ENCODE peak calls at places on chromosomes 2 and 18, in ten cellular contexts. F is heart right ventricle; D is tibial nerve; T is cardiac muscle cell; H is thoracic aorta; Y is effector memory CD4-positive, alpha-beta T cell; P is IMR-90; V is CD8-positive, alpha-beta memory T cell; A is GM23248; K is spleen. G is an unnamed sample. For H3K36me3 and H3K27me3, the result is how much of the 10 kb centered on the place peaks cover.

GRCh38 chr18:77071711-77072292 is 60.8 kb downstream of the MBP start:
- DNase-seq in V (peak), P (peak), D (no peak), H (peak), F (no peak), K (no peak), A (peak), Y (peak), T (peak), G (no peak)

GRCh38 chr2:67858886-67859285 is 203.9 kb downstream of the C1D start:
- DNase-seq in D (no peak), A (no peak), P (no peak), F (no peak), V (no peak), K (no peak), T (no peak), H (no peak), Y (no peak), G (no peak)

GRCh38 chr2:203718087-203718486 is 11.6 kb downstream of the CD28 start:
- DNase-seq in P (peak), F (peak), H (no peak), T (peak), K (no peak), D (no peak), V (peak), Y (peak), A (peak), G (no peak)

GRCh38 chr2:105766300-105766866 is 21.7 kb downstream of the NCK2 start:
- DNase-seq in F (no peak), D (no peak), T (no peak), V (no peak), Y (no peak), H (no peak), P (no peak), K (no peak), A (no peak), G (no peak)

GRCh38 chr2:6657131-6657530 is 208.6 kb downstream of the CMPK2 start:
- DNase-seq in D (no peak), T (no peak), F (no peak), Y (no peak), V (no peak), P (no peak), H (no peak), K (no peak), A (no peak), G (no peak)

GRCh38 chr2:207311316-207312005 is 145.7 kb upstream of the KLF7 start:
- DNase-seq in V (no peak), P (peak), K (no peak), D (no peak), A (peak), T (peak), F (peak), H (no peak), Y (no peak), G (peak)

GRCh38 chr2:188596054-188596453 is 304.4 kb downstream of the GULP1 start:
- DNase-seq in A (no peak), T (no peak), Y (no peak), H (no peak), K (no peak), P (peak), D (no peak), F (no peak), V (no peak), G (no peak)

GRCh38 chr2:177396630-177397460 is 4.3 kb downstream of the AGPS start:
- DNase-seq in A (peak), H (no peak), F (no peak), T (peak), Y (no peak), P (peak), V (no peak), D (no peak), K (no peak), G (no peak)

GRCh38 chr2:101277111-101277510 is 24.4 kb downstream of the CNOT11 start:
- DNase-seq in V (no peak), A (peak), P (peak), D (no peak), F (no peak), Y (no peak), K (no peak), T (peak), H (no peak), G (peak)

GRCh38 chr2:74333175-74333574 is 10.0 kb downstream of the SLC4A5 start:
- DNase-seq in P (peak), T (peak), Y (no peak), K (no peak), V (no peak), H (no peak), A (peak), F (peak), D (no peak), G (no peak)

GRCh38 chr2:20179755-20180594 is 45.0 kb downstream of the SDC1 start:
- DNase-seq in P (no peak), Y (no peak), V (peak), T (no peak), A (no peak), F (no peak), D (no peak), K (peak), H (no peak), G (peak)

GRCh38 chr2:202099515-202099914 is 26.5 kb downstream of the KIAA2012 start:
- DNase-seq in F (no peak), H (no peak), V (no peak), A (no peak), K (no peak), D (no peak), T (no peak), P (no peak), Y (no peak), G (no peak)

GRCh38 chr2:47119001-47119400 is 36.1 kb downstream of the STPG4 start:
- DNase-seq in P (peak), H (no peak), F (no peak), D (no peak), V (no peak), K (no peak), T (peak), Y (no peak), A (peak), G (no peak)

GRCh38 chr2:134657650-134658250 is 61.0 kb downstream of the TMEM163 start:
- DNase-seq in F (no peak), D (no peak), A (peak), K (no peak), Y (no peak), V (peak), H (no peak), P (no peak), T (no peak), G (no peak)

GRCh38 chr2:64338910-64339500 is 115.0 kb upstream of the LGALSL start:
- DNase-seq in K (no peak), V (no peak), Y (no peak), D (no peak), P (no peak), T (no peak), F (no peak), A (no peak), H (no peak), G (no peak)

GRCh38 chr18:32847719-32848118 is 74.9 kb upstream of the KLHL14 start:
- DNase-seq in Y (no peak), K (no peak), D (no peak), H (no peak), A (no peak), V (no peak), P (no peak), T (no peak), F (no peak), G (no peak)

GRCh38 chr18:38611036-38611964 is 1045.7 kb upstream of the CELF4 start:
- DNase-seq in Y (no peak), H (no peak), F (peak), A (no peak), P (no peak), T (no peak), K (no peak), D (no peak), V (no peak), G (no peak)

GRCh38 chr2:231000211-231000904 is 4.4 kb downstream of the SPATA3 start:
- DNase-seq in H (no peak), P (no peak), K (no peak), Y (no peak), F (no peak), V (no peak), A (peak), T (no peak), D (no peak), G (no peak)

GRCh38 chr2:170571612-170572011 is 143.5 kb upstream of the SP5 start:
- DNase-seq in Y (no peak), A (peak), H (no peak), T (no peak), K (no peak), P (no peak), F (no peak), D (no peak), V (no peak), G (no peak)

GRCh38 chr2:197073701-197074433 is 147.4 kb upstream of the PGAP1 start:
- DNase-seq in V (no peak), Y (no peak), D (peak), T (peak), A (peak), P (no peak), K (no peak), F (peak), H (no peak), G (no peak)

GRCh38 chr18:3499498-3499897 is 49.5 kb downstream of the TGIF1 start:
- DNase-seq in T (peak), H (no peak), Y (no peak), F (no peak), K (no peak), V (no peak), D (no peak), P (no peak), A (no peak), G (no peak)

GRCh38 chr2:162824319-162824718 is 14.2 kb downstream of the KCNH7 start:
- DNase-seq in D (no peak), H (no peak), Y (no peak), K (no peak), F (no peak), T (no peak), A (no peak), V (no peak), P (no peak), G (no peak)

GRCh38 chr2:19819097-19820065 is 82.4 kb downstream of the TTC32 start:
- DNase-seq in V (no peak), K (no peak), P (peak), H (no peak), F (no peak), T (peak), A (peak), D (no peak), Y (no peak), G (peak)

GRCh38 chr18:2963048-2963447 is 49.9 kb downstream of the LPIN2 start:
- DNase-seq in Y (peak), T (no peak), H (no peak), F (no peak), P (no peak), V (peak), D (no peak), K (no peak), A (no peak), G (no peak)

GRCh38 chr2:17849260-17849659 is 29.2 kb upstream of the KCNS3 start:
- DNase-seq in V (no peak), Y (no peak), K (no peak), H (no peak), A (no peak), D (no peak), F (no peak), T (no peak), P (no peak), G (no peak)

GRCh38 chr2:47227532-47228166 is 72.5 kb upstream of the STPG4 start:
- DNase-seq in Y (no peak), T (no peak), H (no peak), V (no peak), F (no peak), D (no peak), P (no peak), A (no peak), K (no peak), G (no peak)

GRCh38 chr18:28062446-28062845 is 114.5 kb downstream of the CDH2 start:
- DNase-seq in Y (no peak), D (no peak), F (no peak), K (no peak), P (no peak), V (no peak), T (peak), A (peak), H (no peak), G (no peak)

GRCh38 chr18:33805592-33805991 is 227.6 kb downstream of the ASXL3 start:
- DNase-seq in H (no peak), V (no peak), P (no peak), Y (no peak), A (no peak), D (no peak), T (no peak), K (no peak), F (no peak), G (no peak)

GRCh38 chr2:9373047-9373446 is 50.3 kb downstream of the ITGB1BP1 start:
- DNase-seq in T (no peak), F (no peak), D (no peak), H (no peak), K (no peak), V (no peak), P (no peak), Y (no peak), A (no peak), G (no peak)

GRCh38 chr18:13302611-13303267 is 84.2 kb downstream of the LDLRAD4 start:
- DNase-seq in P (no peak), A (no peak), D (no peak), T (no peak), V (no peak), H (no peak), K (no peak), F (peak), Y (no peak), G (no peak)

GRCh38 chr2:151207100-151207499 is 54.6 kb downstream of the RBM43 start:
- DNase-seq in K (no peak), F (no peak), V (no peak), D (no peak), H (no peak), P (no peak), Y (no peak), T (no peak), A (no peak), G (no peak)

GRCh38 chr18:44705075-44705474 is 24.4 kb downstream of the SETBP1 start:
- DNase-seq in D (no peak), H (no peak), A (no peak), T (no peak), Y (no peak), P (no peak), V (no peak), K (no peak), F (no peak), G (no peak)

GRCh38 chr18:44701227-44701626 is 20.5 kb downstream of the SETBP1 start:
- DNase-seq in D (no peak), Y (no peak), A (no peak), F (peak), K (no peak), H (no peak), T (no peak), P (no peak), V (no peak), G (no peak)

GRCh38 chr18:44700652-44701051 is 20.0 kb downstream of the SETBP1 start:
- DNase-seq in A (peak), H (no peak), K (peak), D (no peak), Y (no peak), V (peak), F (peak), T (peak), P (no peak), G (no peak)

GRCh38 chr18:44704137-44704791 is 23.6 kb downstream of the SETBP1 start:
- DNase-seq in V (no peak), P (no peak), T (no peak), D (no peak), K (no peak), F (no peak), Y (no peak), A (no peak), H (no peak), G (no peak)

DNA sequence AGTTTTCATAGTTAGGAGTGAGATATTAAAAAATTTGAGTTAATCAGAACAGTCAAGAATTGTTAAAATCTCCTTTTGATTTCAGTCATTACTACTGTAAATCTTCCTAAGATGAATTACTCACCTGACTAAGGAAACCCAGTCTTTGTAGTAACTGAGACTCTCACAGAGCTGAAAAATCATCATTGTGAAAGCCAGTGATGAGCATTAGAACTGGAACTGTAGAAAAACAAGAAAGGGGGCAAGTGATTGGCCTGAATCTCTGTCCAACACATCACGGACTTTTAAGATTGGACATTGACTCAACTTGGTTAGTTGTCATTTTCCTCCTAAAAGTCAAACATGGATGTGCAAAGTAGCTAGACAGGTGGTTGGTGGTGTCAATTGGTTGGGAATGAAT is 21.9 kb downstream of the SETBP1 start:
- DNase-seq in H (no peak), P (no peak), T (no peak), K (no peak), A (no peak), V (no peak), F (no peak), D (no peak), Y (no peak), G (no peak)
- H3K36me3 ChIP-seq in H (under half), P (under half), T (under half), K (under half), A (under half), V (under half), F (under half), D (under half), Y (under half), G (under half)

GRCh38 chr2:218882866-218883366 is 2.3 kb downstream of the WNT10A start:
- DNase-seq in D (no peak), P (no peak), T (no peak), A (peak), H (no peak), K (peak), Y (no peak), V (peak), F (no peak), G (no peak)
- H3K27me3 ChIP-seq in D (half or more), P (half or more), T (half or more), A (under half), H (under half), K (half or more), Y (under half), V (under half), F (half or more), G (under half)

GRCh38 chr2:39264733-39265132 is 21.0 kb upstream of the CDKL4 start:
- DNase-seq in K (no peak), T (no peak), H (no peak), D (no peak), F (no peak), V (no peak), Y (no peak), A (no peak), P (no peak), G (no peak)
- H3K4me3 ChIP-seq in K (no peak), T (no peak), H (no peak), D (no peak), F (no peak), V (no peak), Y (no peak), A (no peak), P (no peak), G (no peak)

GRCh38 chr18:59352250-59352855 is 6.7 kb downstream of the LMAN1 start:
- DNase-seq in K (no peak), T (no peak), F (no peak), A (no peak), P (no peak), H (no peak), D (no peak), Y (no peak), V (no peak), G (no peak)
- H3K36me3 ChIP-seq in K (half or more), T (half or more), F (half or more), A (half or more), P (under half), H (under half), D (half or more), Y (under half), V (under half), G (under half)

DNA sequence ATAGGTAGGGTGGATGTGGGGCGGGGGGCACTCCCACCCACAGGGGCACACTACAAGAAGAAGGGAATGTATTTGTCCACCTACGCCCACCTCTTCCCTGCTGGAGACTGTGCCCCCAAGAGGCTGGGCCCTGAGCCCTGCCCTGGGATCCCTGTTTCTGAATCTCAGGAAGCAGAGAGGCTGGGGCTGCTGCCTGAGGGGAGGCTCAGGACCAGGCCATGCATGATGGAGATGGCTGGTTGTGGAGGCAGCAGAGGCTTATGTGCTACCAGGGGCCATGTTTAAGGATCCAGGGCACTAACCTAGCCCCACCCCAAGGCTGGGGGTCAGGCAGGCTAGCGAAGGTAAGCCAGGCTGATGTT is 81.1 kb upstream of the OTOF start:
- DNase-seq in A (no peak), D (no peak), F (no peak), T (no peak), V (no peak), H (no peak), P (no peak), K (peak), Y (no peak), G (no peak)
- H3K27me3 ChIP-seq in A (half or more), D (half or more), F (half or more), T (half or more), V (under half), H (under half), P (half or more), K (half or more), Y (under half), G (under half)

GRCh38 chr2:143948710-143949109 is 571.2 kb downstream of the ZEB2 start:
- DNase-seq in V (no peak), F (no peak), D (no peak), Y (no peak), T (no peak), H (no peak), K (no peak), P (peak), A (peak), G (no peak)
- H3K4me3 ChIP-seq in V (no peak), F (no peak), D (no peak), Y (no peak), T (no peak), H (no peak), K (no peak), P (no peak), A (peak), G (no peak)

DNA sequence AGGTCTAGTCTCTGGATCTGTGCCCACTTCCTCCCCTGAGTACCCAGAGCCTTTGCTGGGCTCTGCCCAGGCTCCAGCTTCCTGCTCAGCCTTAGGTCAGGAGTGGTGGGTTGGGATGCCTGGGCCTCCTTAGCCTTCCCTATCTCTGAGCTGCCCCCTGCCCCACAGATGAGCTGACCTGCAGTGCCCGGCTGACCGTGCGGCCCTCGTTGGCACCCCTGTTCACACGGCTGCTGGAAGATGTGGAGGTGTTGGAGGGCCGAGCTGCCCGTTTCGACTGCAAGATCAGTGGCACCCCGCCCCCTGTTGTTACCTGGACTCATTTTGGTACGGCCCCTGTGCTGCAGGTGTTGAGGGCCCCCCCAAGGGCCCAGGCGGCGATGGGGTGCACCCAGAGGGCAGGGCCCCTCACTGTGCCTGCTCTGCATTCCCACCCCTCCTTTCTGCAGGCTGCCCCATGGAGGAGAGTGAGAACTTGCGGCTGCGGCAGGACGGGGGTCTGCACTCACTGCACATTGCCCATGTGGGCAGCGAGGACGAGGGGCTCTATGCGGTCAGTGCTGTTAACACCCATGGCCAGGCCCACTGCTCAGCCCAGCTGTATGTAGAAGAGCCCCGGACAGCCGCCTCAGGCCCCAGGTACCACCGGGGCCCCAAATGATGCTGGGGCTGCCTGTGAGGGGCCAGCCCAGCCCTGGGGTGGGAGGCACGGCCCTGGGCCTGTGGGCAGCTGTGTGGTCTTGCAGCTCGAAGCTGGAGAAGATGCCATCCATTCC is 30.1 kb upstream of the GMPPA start:
- DNase-seq in P (no peak), Y (no peak), V (no peak), H (no peak), D (no peak), K (no peak), T (no peak), F (no peak), A (no peak), G (no peak)
- H3K36me3 ChIP-seq in P (half or more), Y (under half), V (under half), H (half or more), D (under half), K (under half), T (under half), F (under half), A (under half), G (under half)

GRCh38 chr2:121101093-121101715 is 183.8 kb downstream of the TFCP2L1 start:
- DNase-seq in D (no peak), H (no peak), F (no peak), A (no peak), V (no peak), K (peak), P (no peak), T (no peak), Y (no peak), G (no peak)
- H3K27me3 ChIP-seq in D (under half), H (under half), F (under half), A (under half), V (under half), K (under half), P (half or more), T (under half), Y (under half), G (under half)

GRCh38 chr2:28956415-28956826 is 24.7 kb upstream of the TOGARAM2 start:
- DNase-seq in P (no peak), H (no peak), F (no peak), A (peak), K (no peak), T (peak), D (no peak), V (peak), Y (no peak), G (no peak)
- H3K4me3 ChIP-seq in P (no peak), H (peak), F (no peak), A (peak), K (no peak), T (no peak), D (peak), V (peak), Y (peak), G (no peak)